ENCODE peak calls at places on chromosome 13, in eight cellular contexts. U, A, F, I, R, W, Y and C are unnamed samples.

GRCh38 chr13:30466841-30467252 is 1.1 kb upstream of the HMGB1 start:
- DNase-seq in U (no peak), A (peak), F (no peak), I (no peak), R (no peak), W (no peak), Y (no peak), C (no peak)

GRCh38 chr13:23915308-23915707 is 18.0 kb upstream of the C1QTNF9B start:
- DNase-seq in U (no peak), A (peak), F (no peak), I (peak), R (no peak), W (no peak), Y (no peak), C (no peak)

GRCh38 chr13:24267801-24268200 is 41.6 kb upstream of the C1QTNF9 start:
- DNase-seq in U (no peak), A (no peak), F (no peak), I (no peak), R (no peak), W (no peak), Y (no peak), C (no peak)

GRCh38 chr13:51674276-51674675 is 90.0 kb downstream of the WDFY2 start:
- DNase-seq in U (peak), A (peak), F (no peak), I (no peak), R (no peak), W (no peak), Y (no peak), C (no peak)

GRCh38 chr13:33213024-33213795 is 72.3 kb downstream of the STARD13 start:
- DNase-seq in U (peak), A (no peak), F (no peak), I (no peak), R (no peak), W (no peak), Y (no peak), C (no peak)

GRCh38 chr13:37067874-37068273 is 8.4 kb upstream of the SUPT20H start:
- DNase-seq in U (no peak), A (no peak), F (no peak), I (no peak), R (no peak), W (no peak), Y (no peak), C (no peak)

GRCh38 chr13:86282450-86282849 is 483.2 kb upstream of the SLITRK6 start:
- DNase-seq in U (no peak), A (peak), F (no peak), I (no peak), R (no peak), W (no peak), Y (peak), C (no peak)

GRCh38 chr13:30863231-30863630 is 42.8 kb upstream of the MEDAG start:
- DNase-seq in U (no peak), A (no peak), F (no peak), I (no peak), R (no peak), W (no peak), Y (no peak), C (no peak)

GRCh38 chr13:75363371-75363770 is 118.6 kb downstream of the TBC1D4 start:
- DNase-seq in U (no peak), A (no peak), F (no peak), I (no peak), R (no peak), W (no peak), Y (no peak), C (no peak)

GRCh38 chr13:97258801-97259200 is 36.7 kb downstream of the MBNL2 start:
- DNase-seq in U (no peak), A (no peak), F (no peak), I (no peak), R (no peak), W (peak), Y (no peak), C (no peak)

GRCh38 chr13:105153626-105154025 is 1381.8 kb downstream of the EFNB2 start:
- DNase-seq in U (no peak), A (no peak), F (no peak), I (no peak), R (no peak), W (peak), Y (no peak), C (no peak)

GRCh38 chr13:24684600-24684998 is 4.4 kb downstream of the ATP12A start:
- DNase-seq in U (no peak), A (no peak), F (no peak), I (no peak), R (no peak), W (no peak), Y (no peak), C (no peak)

GRCh38 chr13:39020853-39021462 is 16.9 kb downstream of the PROSER1 start:
- DNase-seq in U (no peak), A (no peak), F (no peak), I (no peak), R (no peak), W (no peak), Y (no peak), C (no peak)

GRCh38 chr13:39023761-39024160 is 14.1 kb downstream of the PROSER1 start:
- DNase-seq in U (no peak), A (peak), F (no peak), I (no peak), R (no peak), W (peak), Y (no peak), C (no peak)

GRCh38 chr13:39023316-39023715 is 14.6 kb downstream of the PROSER1 start:
- DNase-seq in U (no peak), A (no peak), F (no peak), I (no peak), R (no peak), W (peak), Y (no peak), C (no peak)

DNA sequence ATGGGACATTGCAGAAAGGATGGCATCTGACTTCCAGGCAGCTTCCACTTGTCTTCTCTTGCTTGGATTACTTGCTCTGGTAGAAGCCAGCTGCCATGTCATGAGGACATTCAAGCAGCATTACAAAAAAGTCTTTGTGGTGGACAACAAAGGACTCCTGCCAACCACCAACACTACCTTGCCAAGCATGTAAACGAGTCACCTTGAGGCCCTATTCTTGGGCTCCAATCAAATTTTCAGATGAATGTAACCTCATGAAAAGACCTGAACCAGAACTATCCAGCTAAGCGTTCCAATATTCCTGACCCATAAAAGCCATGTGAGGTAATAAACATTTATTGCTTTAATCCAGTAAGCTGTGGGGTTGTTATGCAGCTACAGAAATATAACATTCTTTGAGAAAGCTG is 12.5 kb downstream of the PROSER1 start:
- DNase-seq in U (no peak), A (peak), F (no peak), I (no peak), R (no peak), W (no peak), Y (no peak), C (no peak)
- H3K4me3 ChIP-seq in U (no peak), A (no peak), F (no peak), I (no peak), R (no peak), W (no peak), Y (no peak), C (no peak)

DNA sequence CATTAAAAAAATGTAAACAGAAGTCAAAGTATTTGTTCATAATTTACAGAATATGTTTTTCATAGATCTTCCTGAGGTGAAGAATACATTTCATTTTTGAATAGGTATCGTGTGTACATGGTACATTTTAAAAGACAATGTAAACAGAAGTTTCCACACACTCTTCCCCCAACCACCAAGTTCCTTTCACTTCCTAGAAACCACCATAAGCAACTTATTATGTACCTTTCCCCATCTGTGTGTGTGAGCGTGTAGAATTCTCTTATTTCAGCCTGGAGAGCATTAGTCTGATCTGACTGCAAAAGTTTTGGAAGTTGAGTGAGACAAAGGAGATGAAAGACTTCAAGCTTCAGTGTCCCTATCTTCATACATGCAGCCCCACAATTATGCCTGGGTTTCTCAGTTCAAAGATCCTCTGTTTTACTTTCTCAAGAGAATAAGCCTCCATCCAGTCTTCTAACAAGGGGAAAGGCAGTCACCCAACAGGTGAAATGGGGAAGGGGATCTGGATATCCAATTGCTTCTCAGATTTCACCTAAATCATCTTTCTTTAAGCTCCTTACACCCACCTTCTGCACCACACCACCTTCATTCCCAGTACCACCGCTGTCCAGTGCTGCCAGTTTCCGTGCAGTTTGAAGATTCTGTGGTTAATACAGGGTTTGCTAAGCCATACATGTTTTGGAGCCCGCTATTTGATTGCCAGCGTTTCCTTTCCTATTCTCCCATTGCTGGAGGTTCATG is 2.1 kb downstream of the TEX30 start:
- DNase-seq in U (no peak), A (no peak), F (no peak), I (no peak), R (no peak), W (no peak), Y (no peak), C (no peak)
- H3K4me3 ChIP-seq in U (no peak), A (no peak), F (no peak), I (no peak), R (no peak), W (no peak), Y (no peak), C (no peak)

DNA sequence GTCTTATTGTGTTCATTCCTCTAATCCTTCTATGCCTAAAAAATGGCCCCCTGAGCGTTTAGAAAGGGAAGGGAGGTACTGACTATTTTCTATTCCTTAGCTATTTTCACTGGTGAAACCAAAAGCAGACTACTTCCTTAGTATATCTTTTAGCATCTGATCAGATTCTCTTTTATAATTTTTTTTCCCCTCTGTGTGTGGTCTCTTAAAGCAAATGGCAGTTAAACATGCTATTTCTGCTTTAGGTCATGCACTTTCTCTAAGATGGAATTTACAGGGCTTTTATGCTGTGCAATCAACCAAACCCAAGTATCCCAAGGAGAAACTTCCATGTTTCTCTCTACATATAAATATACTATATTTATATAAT is 10.0 kb upstream of the ITM2B start:
- DNase-seq in U (no peak), A (no peak), F (no peak), I (no peak), R (no peak), W (no peak), Y (no peak), C (no peak)
- H3K4me3 ChIP-seq in U (no peak), A (peak), F (peak), I (no peak), R (peak), W (peak), Y (no peak), C (no peak)

DNA sequence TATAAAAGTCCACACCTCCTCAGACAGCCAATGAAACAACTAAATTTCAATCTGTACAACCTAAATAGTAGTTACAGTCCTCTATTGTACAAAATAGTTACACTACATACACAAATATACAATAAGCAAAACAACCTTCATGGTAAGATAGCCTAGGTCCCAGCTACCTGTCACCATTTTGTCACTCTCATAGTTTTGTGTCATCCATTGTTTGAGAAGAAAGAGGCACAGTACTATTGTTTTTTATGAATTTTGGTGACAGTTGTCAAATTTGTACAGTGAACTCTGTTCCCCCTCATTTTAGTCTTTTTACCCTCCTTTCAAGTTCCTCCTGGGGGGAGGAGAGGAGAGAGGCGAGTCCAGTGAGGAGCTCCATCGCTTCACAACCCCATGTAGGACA is 60.2 kb downstream of the SERP2 start:
- DNase-seq in U (no peak), A (no peak), F (no peak), I (no peak), R (no peak), W (no peak), Y (no peak), C (no peak)
- H3K4me3 ChIP-seq in U (peak), A (peak), F (peak), I (no peak), R (peak), W (no peak), Y (peak), C (peak)

GRCh38 chr13:114047358-114047881 is 73.5 kb upstream of the C13orf46 start:
- DNase-seq in U (no peak), A (no peak), F (no peak), I (no peak), R (no peak), W (no peak), Y (peak), C (no peak)

GRCh38 chr13:114050536-114051450 is 76.9 kb upstream of the C13orf46 start:
- DNase-seq in U (no peak), A (no peak), F (no peak), I (no peak), R (no peak), W (no peak), Y (no peak), C (no peak)

GRCh38 chr13:114048463-114048862 is 74.6 kb upstream of the C13orf46 start:
- DNase-seq in U (no peak), A (no peak), F (no peak), I (no peak), R (no peak), W (no peak), Y (no peak), C (no peak)

GRCh38 chr13:114049626-114050101 is 75.8 kb upstream of the C13orf46 start:
- DNase-seq in U (no peak), A (no peak), F (no peak), I (no peak), R (no peak), W (no peak), Y (no peak), C (no peak)

GRCh38 chr13:114049026-114049425 is 75.2 kb upstream of the C13orf46 start:
- DNase-seq in U (no peak), A (no peak), F (no peak), I (no peak), R (no peak), W (no peak), Y (no peak), C (no peak)
- H3K4me3 ChIP-seq in U (no peak), A (no peak), F (no peak), I (no peak), R (no peak), W (no peak), Y (no peak), C (no peak)

GRCh38 chr13:80586356-80586755 is 245.4 kb upstream of the SPRY2 start:
- DNase-seq in U (no peak), A (no peak), F (no peak), I (no peak), R (no peak), W (peak), Y (no peak), C (no peak)
- H3K4me3 ChIP-seq in U (no peak), A (no peak), F (no peak), I (no peak), R (no peak), W (no peak), Y (no peak), C (no peak)

GRCh38 chr13:113364371-113364932 is 522 bp upstream of the GRTP1 start:
- DNase-seq in U (no peak), A (no peak), F (no peak), I (no peak), R (no peak), W (peak), Y (no peak), C (no peak)
- H3K4me3 ChIP-seq in U (peak), A (no peak), F (peak), I (peak), R (peak), W (peak), Y (peak), C (no peak)

GRCh38 chr13:113506871-113507388 is 16.4 kb upstream of the DCUN1D2 start:
- DNase-seq in U (no peak), A (no peak), F (no peak), I (no peak), R (no peak), W (no peak), Y (no peak), C (no peak)

GRCh38 chr13:113507564-113508210 is 17.2 kb upstream of the DCUN1D2 start:
- DNase-seq in U (no peak), A (no peak), F (no peak), I (no peak), R (no peak), W (no peak), Y (no peak), C (no peak)

GRCh38 chr13:113502686-113503085 is 12.2 kb upstream of the DCUN1D2 start:
- DNase-seq in U (no peak), A (no peak), F (no peak), I (no peak), R (no peak), W (no peak), Y (no peak), C (no peak)

GRCh38 chr13:113508531-113509254 is 18.2 kb upstream of the DCUN1D2 start:
- DNase-seq in U (no peak), A (no peak), F (no peak), I (no peak), R (no peak), W (no peak), Y (no peak), C (no peak)

GRCh38 chr13:113506025-113506685 is 15.6 kb upstream of the DCUN1D2 start:
- DNase-seq in U (no peak), A (no peak), F (no peak), I (peak), R (no peak), W (no peak), Y (no peak), C (no peak)
- H3K4me3 ChIP-seq in U (no peak), A (no peak), F (no peak), I (no peak), R (no peak), W (no peak), Y (no peak), C (no peak)

GRCh38 chr13:43880451-43880850 is 747 bp downstream of the LACC1 start:
- DNase-seq in U (no peak), A (peak), F (no peak), I (no peak), R (no peak), W (no peak), Y (no peak), C (no peak)
- H3K4me3 ChIP-seq in U (peak), A (peak), F (peak), I (no peak), R (peak), W (peak), Y (peak), C (no peak)

DNA sequence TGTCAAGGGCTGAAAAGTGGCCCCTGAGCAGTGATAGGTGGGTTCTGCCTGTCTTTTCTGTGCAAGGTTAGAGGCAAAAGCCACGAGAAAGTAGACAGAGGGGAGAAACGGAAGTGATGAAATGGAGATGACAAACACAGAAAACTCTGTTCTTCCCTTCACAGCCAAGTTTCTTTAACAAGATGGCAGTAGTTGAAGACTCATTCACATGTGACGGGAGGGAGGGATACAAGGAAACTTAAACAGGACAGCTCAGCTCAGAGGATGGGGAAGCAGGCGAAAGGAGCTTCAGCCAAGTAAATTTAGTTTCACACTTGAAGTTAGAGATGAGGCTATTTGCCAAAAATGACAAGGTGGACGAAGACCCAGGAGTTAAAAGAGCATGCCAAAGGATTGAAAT is 348.0 kb downstream of the EFNB2 start:
- DNase-seq in U (no peak), A (no peak), F (no peak), I (no peak), R (no peak), W (no peak), Y (no peak), C (no peak)
- H3K4me3 ChIP-seq in U (no peak), A (no peak), F (no peak), I (no peak), R (no peak), W (no peak), Y (no peak), C (no peak)